ENCODE peak calls at places on chromosomes 6 and 20, in five cellular contexts. Y is AG04450, M is H9, R is PC-3, F is WERI-Rb-1. T is an unnamed sample. For H3K27me3, the result is how much of the 10 kb centered on the place peaks cover.

GRCh38 chr6:101826259-101826658 is 432.8 kb downstream of the GRIK2 start:
- DNase-seq in Y (no peak), M (no peak), R (no peak), F (no peak), T (no peak)

GRCh38 chr6:3442444-3443220 is 14.2 kb downstream of the SLC22A23 start:
- DNase-seq in Y (no peak), M (no peak), R (peak), F (no peak), T (no peak)

GRCh38 chr20:13839421-13840092 is 54.7 kb downstream of the NDUFAF5 start:
- DNase-seq in Y (no peak), M (no peak), R (peak), F (peak), T (no peak)

GRCh38 chr6:70369332-70369950 is 43.9 kb upstream of the FAM135A start:
- DNase-seq in Y (peak), M (peak), R (peak), F (peak), T (peak)

GRCh38 chr6:11270030-11271027 is 37.9 kb upstream of the NEDD9 start:
- DNase-seq in Y (no peak), M (no peak), R (no peak), F (no peak), T (no peak)

GRCh38 chr6:30206799-30207618 is 6.2 kb downstream of the TRIM26 start:
- DNase-seq in Y (no peak), M (peak), R (no peak), F (peak), T (no peak)

GRCh38 chr6:11692451-11693376 is 85.9 kb downstream of the ADTRP start:
- DNase-seq in Y (no peak), M (no peak), R (no peak), F (no peak), T (no peak)

GRCh38 chr6:48426636-48427035 is 315.6 kb upstream of the PTCHD4 start:
- DNase-seq in Y (peak), M (no peak), R (peak), F (no peak), T (no peak)

GRCh38 chr6:151060096-151060741 is 179.5 kb upstream of the AKAP12 start:
- DNase-seq in Y (peak), M (no peak), R (peak), F (no peak), T (no peak)

GRCh38 chr6:133741375-133741861 is 147.5 kb upstream of the TCF21 start:
- DNase-seq in Y (no peak), M (no peak), R (no peak), F (peak), T (no peak)

GRCh38 chr6:70151616-70152015 is 151.3 kb downstream of the COL9A1 start:
- DNase-seq in Y (no peak), M (no peak), R (no peak), F (peak), T (no peak)

GRCh38 chr6:41727705-41728072 is 7.7 kb downstream of the TFEB start:
- DNase-seq in Y (no peak), M (no peak), R (no peak), F (no peak), T (no peak)

GRCh38 chr6:41723178-41723935 is 12.1 kb downstream of the TFEB start:
- DNase-seq in Y (peak), M (peak), R (peak), F (peak), T (no peak)

GRCh38 chr6:41726876-41727275 is 8.5 kb downstream of the TFEB start:
- DNase-seq in Y (no peak), M (no peak), R (no peak), F (no peak), T (no peak)

GRCh38 chr6:41723936-41724637 is 11.3 kb downstream of the TFEB start:
- DNase-seq in Y (no peak), M (no peak), R (no peak), F (no peak), T (no peak)

GRCh38 chr6:41724638-41725501 is 10.5 kb downstream of the TFEB start:
- DNase-seq in Y (no peak), M (no peak), R (no peak), F (no peak), T (no peak)
- TF ChIP-seq CTCF in Y (no peak), M (no peak), R (no peak), F (peak), T (no peak)

GRCh38 chr6:144330017-144330416 is 44.9 kb downstream of the UTRN start:
- DNase-seq in Y (no peak), M (no peak), R (no peak), F (no peak), T (no peak)
- H3K27ac ChIP-seq in Y (no peak), M (peak), R (no peak), F (no peak), T (no peak)

GRCh38 chr20:45548410-45548809 is 1.2 kb upstream of the EPPIN start:
- DNase-seq in Y (no peak), M (no peak), R (no peak), F (no peak), T (no peak)

GRCh38 chr20:45550765-45551164 is 3.6 kb upstream of the EPPIN start:
- DNase-seq in Y (no peak), M (no peak), R (no peak), F (no peak), T (no peak)

GRCh38 chr20:45545754-45546453 is 1.3 kb downstream of the EPPIN start:
- DNase-seq in Y (peak), M (peak), R (peak), F (no peak), T (no peak)

GRCh38 chr20:45545351-45545750 is 1.9 kb downstream of the EPPIN start:
- DNase-seq in Y (no peak), M (no peak), R (no peak), F (no peak), T (no peak)

DNA sequence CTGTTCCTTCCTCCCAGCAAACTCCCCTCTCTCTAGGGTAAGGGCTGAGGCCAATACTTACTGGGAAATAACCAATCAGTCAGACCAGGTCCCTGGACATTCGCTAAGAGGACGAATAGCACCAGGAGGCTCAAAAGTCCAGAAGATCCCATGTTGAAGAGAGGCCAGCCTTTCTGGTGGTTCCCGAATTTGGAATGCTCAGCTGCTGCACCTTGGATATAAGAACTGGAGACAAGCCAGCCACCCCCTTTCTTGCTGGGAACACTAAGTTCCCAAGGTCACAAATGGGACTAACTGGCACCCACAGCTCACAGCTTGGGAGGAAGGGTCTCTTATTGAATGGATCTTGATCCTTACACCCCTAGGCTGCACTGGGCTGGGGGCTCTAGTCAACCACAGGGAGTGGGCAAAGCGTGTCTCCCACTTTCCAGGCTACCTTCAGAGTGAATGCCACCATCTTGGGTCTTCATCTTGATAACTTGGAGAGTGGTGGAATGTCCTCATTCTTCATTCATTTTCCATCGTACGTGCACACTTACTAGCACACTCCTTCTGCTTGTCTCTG is at the start of gene EPPIN:
- DNase-seq in Y (no peak), M (no peak), R (no peak), F (no peak), T (no peak)
- H3K27me3 ChIP-seq in Y (under half), M (under half), R (under half), F (under half), T (under half)

GRCh38 chr6:579339-579738 is 77.6 kb downstream of the HUS1B start:
- DNase-seq in Y (no peak), M (no peak), R (peak), F (no peak), T (no peak)
- TF ChIP-seq CTCF in Y (peak), M (peak), R (peak), F (peak), T (no peak)

GRCh38 chr6:131257104-131257503 is 121.8 kb downstream of the AKAP7 start:
- DNase-seq in Y (no peak), M (no peak), R (no peak), F (no peak), T (no peak)

GRCh38 chr6:131258816-131259476 is 123.7 kb downstream of the AKAP7 start:
- DNase-seq in Y (no peak), M (no peak), R (peak), F (peak), T (no peak)

GRCh38 chr6:131255911-131256310 is 120.6 kb downstream of the AKAP7 start:
- DNase-seq in Y (no peak), M (no peak), R (peak), F (no peak), T (no peak)

GRCh38 chr6:131255434-131255833 is 120.2 kb downstream of the AKAP7 start:
- DNase-seq in Y (no peak), M (no peak), R (no peak), F (no peak), T (no peak)

DNA sequence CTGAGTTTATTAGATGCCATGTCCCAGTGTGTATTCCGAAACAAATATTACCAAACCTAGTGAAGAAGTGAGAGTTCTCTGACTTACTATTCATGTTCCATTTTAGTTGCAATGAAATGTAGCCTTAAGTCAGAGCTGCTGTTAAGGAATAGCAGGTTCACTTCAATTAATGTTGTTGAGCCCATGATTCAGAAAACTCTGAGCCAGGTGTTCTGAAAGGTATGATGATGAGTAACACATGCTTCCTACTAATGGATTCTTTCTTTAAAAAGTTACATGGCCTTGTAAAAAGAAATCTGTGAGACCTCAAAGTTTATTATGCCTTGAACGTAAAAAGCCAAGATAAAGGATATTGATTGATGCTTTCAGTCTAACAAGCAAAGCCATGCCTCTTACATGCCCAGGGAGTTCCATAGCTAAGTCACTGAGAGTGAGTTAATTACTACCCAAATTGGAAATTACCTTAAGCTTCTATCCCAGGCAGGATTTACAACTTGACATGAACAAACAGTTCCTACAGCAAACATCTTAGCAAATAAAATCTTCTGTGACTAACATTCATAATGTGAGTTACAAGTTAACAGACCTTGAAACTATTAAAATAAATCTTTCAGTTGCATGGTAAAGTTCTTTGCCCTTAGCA is 122.9 kb downstream of the AKAP7 start:
- DNase-seq in Y (no peak), M (no peak), R (peak), F (no peak), T (no peak)
- H3K27ac ChIP-seq in Y (no peak), M (no peak), R (peak), F (no peak), T (no peak)

GRCh38 chr6:150037526-150038201 is 12.3 kb upstream of the RAET1L start:
- DNase-seq in Y (no peak), M (peak), R (no peak), F (no peak), T (no peak)
- H3K27me3 ChIP-seq in Y (half or more), M (half or more), R (under half), F (half or more), T (half or more)

DNA sequence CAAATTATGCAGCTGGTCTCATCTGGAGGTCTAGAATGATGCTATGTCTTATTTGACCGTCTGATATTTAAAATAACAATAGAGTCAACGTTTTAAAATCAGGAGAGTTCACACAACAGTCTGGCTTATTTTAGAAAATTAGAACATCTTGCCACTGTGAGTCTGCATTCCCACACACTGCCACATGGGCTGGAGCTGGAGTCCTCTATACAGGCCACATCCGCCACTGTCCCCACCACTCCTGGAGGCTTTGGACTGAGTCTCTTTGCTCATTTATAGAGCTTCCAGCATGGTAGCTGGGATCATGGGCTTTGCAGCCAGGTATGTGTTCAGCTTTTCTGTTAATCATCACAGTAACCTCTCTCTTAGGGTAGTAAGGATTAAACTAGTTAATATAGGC is 68.8 kb upstream of the ZNFX1 start:
- DNase-seq in Y (no peak), M (no peak), R (peak), F (no peak), T (no peak)
- TF ChIP-seq CTCF in Y (no peak), M (peak), R (no peak), F (no peak), T (no peak)

GRCh38 chr20:52405417-52405816 is 213.8 kb upstream of the ZFP64 start:
- DNase-seq in Y (no peak), M (no peak), R (peak), F (no peak), T (no peak)
- H3K27ac ChIP-seq in Y (no peak), M (no peak), R (no peak), F (no peak), T (peak)